ENCODE peak calls at places on chromosomes 3 and 15, in seven cellular contexts. D is adrenal gland, E is prostate gland, I is transverse colon, N is vagina, A is ovary, J is tibial nerve. F is an unnamed sample. For H3K36me3, the result is how much of the 10 kb centered on the place peaks cover.

GRCh38 chr3:119700269-119700919 is 2.4 kb upstream of the CFAP91 start:
- DNase-seq in D (peak), E (no peak), I (peak), N (no peak), A (no peak), J (no peak), F (no peak)

GRCh38 chr3:116291141-116291540 is 154.1 kb downstream of the LSAMP start:
- DNase-seq in D (no peak), E (no peak), I (no peak), N (no peak), A (no peak), J (no peak), F (no peak)

GRCh38 chr3:7682822-7683229 is 818.8 kb upstream of the LMCD1 start:
- DNase-seq in D (peak), E (no peak), I (no peak), N (no peak), A (no peak), J (peak), F (peak)

GRCh38 chr3:87702600-87702999 is 356.2 kb downstream of the CGGBP1 start:
- DNase-seq in D (no peak), E (no peak), I (no peak), N (no peak), A (no peak), J (no peak), F (no peak)

GRCh38 chr3:20041197-20041780 is 1.0 kb downstream of the KAT2B start:
- DNase-seq in D (peak), E (peak), I (peak), N (no peak), A (peak), J (peak), F (peak)

GRCh38 chr3:58332575-58333179 is at the start of gene PXK:
- DNase-seq in D (peak), E (peak), I (peak), N (no peak), A (peak), J (peak), F (peak)

GRCh38 chr15:101694261-101694660 is 30.0 kb downstream of the TARS3 start:
- DNase-seq in D (no peak), E (no peak), I (no peak), N (no peak), A (no peak), J (no peak), F (no peak)

GRCh38 chr15:70339551-70340517 is 242.1 kb upstream of the TLE3 start:
- DNase-seq in D (no peak), E (no peak), I (no peak), N (peak), A (no peak), J (no peak), F (no peak)

GRCh38 chr15:44340410-44340809 is 51.9 kb downstream of the GOLM2 start:
- DNase-seq in D (peak), E (no peak), I (no peak), N (no peak), A (no peak), J (no peak), F (no peak)

GRCh38 chr3:136332302-136332701 is 82.2 kb downstream of the PCCB start:
- DNase-seq in D (no peak), E (no peak), I (no peak), N (no peak), A (no peak), J (no peak), F (no peak)

GRCh38 chr15:75452364-75452967 is 976 bp upstream of the SIN3A start:
- DNase-seq in D (peak), E (peak), I (peak), N (no peak), A (peak), J (peak), F (peak)

GRCh38 chr3:143775401-143775970 is 72.8 kb downstream of the SLC9A9 start:
- DNase-seq in D (peak), E (peak), I (no peak), N (no peak), A (no peak), J (no peak), F (no peak)

GRCh38 chr3:126399756-126400155 is 5.0 kb downstream of the CFAP100 start:
- DNase-seq in D (no peak), E (no peak), I (no peak), N (no peak), A (no peak), J (no peak), F (no peak)

GRCh38 chr15:67064607-67065530 is 533 bp upstream of the SMAD3 start:
- DNase-seq in D (peak), E (peak), I (peak), N (no peak), A (no peak), J (no peak), F (peak)

GRCh38 chr3:38516669-38517068 is 20.5 kb downstream of the EXOG start:
- DNase-seq in D (no peak), E (no peak), I (no peak), N (no peak), A (no peak), J (no peak), F (no peak)

GRCh38 chr3:126732281-126733060 is 28.4 kb downstream of the CHCHD6 start:
- DNase-seq in D (no peak), E (no peak), I (no peak), N (no peak), A (no peak), J (no peak), F (no peak)

GRCh38 chr3:134473868-134474546 is 11.8 kb downstream of the ANAPC13 start:
- DNase-seq in D (peak), E (peak), I (peak), N (no peak), A (peak), J (peak), F (peak)

GRCh38 chr15:89362203-89363101 is 27.8 kb upstream of the POLG start:
- DNase-seq in D (no peak), E (no peak), I (no peak), N (no peak), A (no peak), J (no peak), F (no peak)

GRCh38 chr15:61086756-61087155 is 142.3 kb downstream of the RORA start:
- DNase-seq in D (no peak), E (no peak), I (no peak), N (no peak), A (no peak), J (no peak), F (no peak)

GRCh38 chr15:66169023-66169422 is 84.5 kb downstream of the MEGF11 start:
- DNase-seq in D (no peak), E (no peak), I (no peak), N (no peak), A (no peak), J (no peak), F (no peak)

GRCh38 chr15:76866008-76866407 is 39.1 kb downstream of the SCAPER start:
- DNase-seq in D (peak), E (no peak), I (no peak), N (no peak), A (no peak), J (no peak), F (peak)

GRCh38 chr3:58023536-58023935 is 15.3 kb downstream of the FLNB start:
- DNase-seq in D (no peak), E (no peak), I (no peak), N (no peak), A (no peak), J (no peak), F (no peak)

GRCh38 chr3:17195192-17195611 is 310.4 kb downstream of the PLCL2 start:
- DNase-seq in D (no peak), E (no peak), I (peak), N (no peak), A (no peak), J (no peak), F (no peak)

GRCh38 chr3:188900421-188900941 is 271.3 kb upstream of the TPRG1 start:
- DNase-seq in D (no peak), E (peak), I (no peak), N (no peak), A (no peak), J (no peak), F (no peak)

GRCh38 chr3:188911033-188911850 is 260.5 kb upstream of the TPRG1 start:
- DNase-seq in D (no peak), E (no peak), I (peak), N (no peak), A (no peak), J (no peak), F (no peak)

GRCh38 chr15:48331796-48332641 is 790 bp downstream of the DUT start:
- DNase-seq in D (peak), E (peak), I (peak), N (no peak), A (peak), J (peak), F (peak)

GRCh38 chr15:92882697-92883642 is 17.2 kb upstream of the CHD2 start:
- DNase-seq in D (peak), E (no peak), I (no peak), N (no peak), A (peak), J (peak), F (peak)

GRCh38 chr15:91021516-91022074 is 799 bp downstream of the VPS33B start:
- DNase-seq in D (no peak), E (no peak), I (no peak), N (no peak), A (no peak), J (no peak), F (no peak)

GRCh38 chr3:72791132-72791531 is 57.1 kb downstream of the SHQ1 start:
- DNase-seq in D (no peak), E (no peak), I (no peak), N (no peak), A (no peak), J (no peak), F (no peak)

GRCh38 chr3:100629728-100630127 is 20.3 kb downstream of the ADGRG7 start:
- DNase-seq in D (no peak), E (no peak), I (no peak), N (no peak), A (no peak), J (no peak), F (no peak)

GRCh38 chr3:106759686-106760085 is 617.6 kb upstream of the CCDC54 start:
- DNase-seq in D (no peak), E (no peak), I (no peak), N (no peak), A (no peak), J (no peak), F (no peak)

GRCh38 chr3:51391566-51392300 is 648 bp downstream of the RBM15B start:
- DNase-seq in D (peak), E (no peak), I (peak), N (peak), A (peak), J (no peak), F (no peak)

GRCh38 chr3:51389423-51390183 is 1.5 kb upstream of the RBM15B start:
- DNase-seq in D (peak), E (no peak), I (peak), N (peak), A (no peak), J (peak), F (no peak)

GRCh38 chr3:51390186-51390585 is 899 bp upstream of the RBM15B start:
- DNase-seq in D (no peak), E (no peak), I (no peak), N (peak), A (no peak), J (no peak), F (no peak)

GRCh38 chr3:51391075-51391565 is at the start of gene RBM15B:
- DNase-seq in D (peak), E (peak), I (peak), N (peak), A (peak), J (peak), F (peak)

GRCh38 chr3:51390600-51391074 is 448 bp upstream of the RBM15B start:
- DNase-seq in D (no peak), E (no peak), I (no peak), N (no peak), A (no peak), J (no peak), F (no peak)
- H3K36me3 ChIP-seq in D (half or more), E (under half), I (under half), N (under half), A (under half), J (under half), F (under half)

DNA sequence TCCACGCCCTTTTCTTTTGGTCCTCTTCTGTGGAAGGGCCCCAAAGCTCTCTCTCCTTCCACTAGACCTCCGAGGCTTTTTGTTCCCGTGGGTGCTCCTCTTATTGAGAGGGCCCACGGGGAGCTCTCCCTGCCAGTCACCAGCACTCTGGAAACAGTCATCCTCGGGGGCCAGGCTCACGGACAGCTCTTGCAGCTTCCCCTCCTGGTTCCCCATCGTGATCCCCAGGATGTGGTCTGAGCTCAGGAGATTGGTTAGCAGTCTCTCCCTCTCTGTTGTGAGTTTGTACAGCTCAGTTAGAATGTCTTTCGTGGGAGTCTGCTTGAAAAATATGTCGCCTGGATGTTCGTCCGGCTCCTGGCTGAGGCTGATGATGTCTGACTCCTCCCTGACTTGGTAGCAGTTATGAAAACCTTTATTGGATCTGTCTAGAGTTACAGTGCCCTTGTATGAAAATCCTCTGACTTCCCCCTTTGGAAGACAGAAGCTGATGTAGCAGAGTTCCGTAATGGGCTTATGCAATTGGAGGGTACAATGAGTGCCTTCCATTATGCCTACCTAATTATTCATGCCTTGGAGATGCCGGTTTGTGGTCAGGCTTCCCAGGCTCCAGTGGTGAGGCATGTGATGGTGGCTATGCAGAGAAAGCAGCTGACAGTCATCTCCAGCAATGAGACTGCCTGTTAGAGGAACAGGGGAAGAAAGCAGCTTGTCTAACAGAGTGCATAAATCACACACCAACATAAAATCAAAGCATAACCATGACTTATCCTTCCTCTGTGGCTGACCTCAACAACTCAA is 39.9 kb downstream of the FMN1 start:
- DNase-seq in D (peak), E (no peak), I (peak), N (no peak), A (no peak), J (peak), F (peak)
- TF ChIP-seq POLR2A in D (peak), E (no peak), I (peak), N (no peak), A (no peak), J (no peak), F (peak)

GRCh38 chr3:65758438-65758837 is 280.3 kb downstream of the MAGI1 start:
- DNase-seq in D (no peak), E (no peak), I (no peak), N (no peak), A (no peak), J (no peak), F (no peak)
- H3K27ac ChIP-seq in D (no peak), E (no peak), I (no peak), N (no peak), A (no peak), J (no peak), F (no peak)

GRCh38 chr15:64923546-64923945 is 11.8 kb downstream of the ANKDD1A start:
- DNase-seq in D (no peak), E (no peak), I (no peak), N (no peak), A (no peak), J (no peak), F (no peak)
- H3K36me3 ChIP-seq in D (under half), E (under half), I (under half), N (under half), A (under half), J (under half), F (under half)

GRCh38 chr3:47503033-47503432 is 10.5 kb downstream of the ELP6 start:
- DNase-seq in D (no peak), E (no peak), I (no peak), N (no peak), A (no peak), J (no peak), F (no peak)

GRCh38 chr3:47504113-47504512 is 9.4 kb downstream of the ELP6 start:
- DNase-seq in D (no peak), E (no peak), I (no peak), N (no peak), A (peak), J (no peak), F (no peak)
- TF ChIP-seq POLR2A in D (no peak), E (no peak), I (no peak), N (no peak), A (no peak), J (no peak), F (no peak)

GRCh38 chr3:129181834-129182233 is 1.9 kb downstream of the CNBP start:
- DNase-seq in D (no peak), E (no peak), I (no peak), N (no peak), A (no peak), J (no peak), F (no peak)
- H3K27ac ChIP-seq in D (peak), E (peak), I (peak), N (peak), A (no peak), J (peak), F (peak)

DNA sequence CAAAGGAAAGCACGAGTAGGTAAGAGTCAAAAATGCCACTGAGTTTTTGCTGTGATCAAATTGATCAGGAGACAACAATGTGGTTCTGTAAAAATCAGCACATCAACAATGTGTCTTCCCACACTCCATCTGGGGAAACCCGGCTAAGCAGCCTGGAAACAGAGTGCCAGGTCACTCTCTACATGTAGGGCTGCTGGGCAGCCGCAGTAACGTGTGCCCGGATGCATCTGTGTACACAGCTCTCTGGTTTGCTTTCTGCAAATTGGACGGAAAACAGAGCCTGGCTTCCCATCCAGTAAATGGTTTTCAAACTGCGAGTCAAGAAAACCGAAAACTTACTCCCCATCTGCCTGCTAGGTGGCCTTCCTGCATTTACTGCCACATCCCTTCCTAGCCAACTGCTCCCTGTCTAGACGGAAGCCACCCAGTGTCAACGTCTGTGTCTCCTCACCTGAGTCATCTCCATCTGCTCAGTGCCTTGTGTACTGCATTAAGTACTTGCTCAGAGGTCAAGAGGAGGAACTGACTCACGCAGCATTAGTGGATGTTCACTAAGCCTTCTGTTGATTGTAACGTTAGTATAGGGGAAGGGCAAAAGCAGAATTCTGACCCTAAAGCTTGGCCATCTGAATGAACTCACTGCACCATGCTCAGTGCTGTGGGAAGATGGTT is 124.1 kb downstream of the TJP1 start:
- DNase-seq in D (no peak), E (no peak), I (no peak), N (no peak), A (no peak), J (no peak), F (no peak)
- H3K36me3 ChIP-seq in D (under half), E (under half), I (under half), N (under half), A (under half), J (under half), F (under half)

GRCh38 chr3:161221881-161222600 is 930 bp downstream of the NMD3 start:
- DNase-seq in D (peak), E (peak), I (peak), N (no peak), A (no peak), J (peak), F (no peak)

GRCh38 chr3:161219495-161219894 is 1.6 kb upstream of the NMD3 start:
- DNase-seq in D (no peak), E (no peak), I (no peak), N (no peak), A (no peak), J (no peak), F (no peak)

GRCh38 chr3:161217496-161217895 is 3.6 kb upstream of the NMD3 start:
- DNase-seq in D (peak), E (no peak), I (no peak), N (no peak), A (no peak), J (no peak), F (no peak)

GRCh38 chr3:161222662-161223061 is 1.6 kb downstream of the NMD3 start:
- DNase-seq in D (no peak), E (no peak), I (no peak), N (no peak), A (no peak), J (no peak), F (no peak)

GRCh38 chr3:161220850-161221753 is at the start of gene NMD3:
- DNase-seq in D (peak), E (peak), I (peak), N (no peak), A (peak), J (peak), F (peak)
- TF ChIP-seq POLR2A in D (peak), E (peak), I (peak), N (no peak), A (peak), J (peak), F (peak)

F was measured in gastrocnemius medialis.